ENCODE peak calls at places on chromosomes 2 and 18, in five cellular contexts. J is right atrium auricular region, A is HL-60, C is H9, V is RWPE1. D is an unnamed sample.

GRCh38 chr2:74747411-74748080 is 86.4 kb upstream of the HK2 start:
- DNase-seq in C (no peak), A (no peak), V (peak; percentile 55), J (no peak), D (peak; percentile 95)

GRCh38 chr18:24212939-24213338 is 74.1 kb downstream of the CABYR start:
- DNase-seq in V (peak; percentile 87), J (no peak), A (no peak), C (no peak), D (peak; percentile 77)

GRCh38 chr18:49743296-49743567 is 70.1 kb downstream of the ACAA2 start:
- DNase-seq in J (no peak), C (no peak), V (no peak), A (no peak), D (peak; percentile 35)

GRCh38 chr2:108620656-108621055 is 86.4 kb downstream of the LIMS1 start:
- DNase-seq in A (no peak), C (no peak), J (no peak), V (no peak), D (no peak)

GRCh38 chr18:13629841-13630747 is 96.3 kb downstream of the FAM210A start:
- DNase-seq in V (peak; percentile 78), C (peak; percentile 67), A (peak; percentile 38), J (no peak), D (peak; percentile 75)

GRCh38 chr18:12890964-12891363 is 6.9 kb upstream of the PTPN2 start:
- DNase-seq in V (no peak), C (no peak), J (no peak), A (no peak), D (no peak)

GRCh38 chr2:236718207-236718992 is 148.8 kb downstream of the ACKR3 start:
- DNase-seq in V (peak; percentile 17), C (no peak), J (no peak), A (no peak), D (no peak)

GRCh38 chr2:228535396-228535795 is 353.9 kb upstream of the SPHKAP start:
- DNase-seq in V (no peak), A (no peak), J (no peak), C (no peak), D (no peak)

GRCh38 chr2:217937446-217937845 is 65.3 kb downstream of the TNS1 start:
- DNase-seq in A (no peak), C (no peak), V (no peak), J (no peak), D (no peak)

GRCh38 chr2:27990030-27990590 is 99.6 kb downstream of the BABAM2 start:
- DNase-seq in C (no peak), A (no peak), J (no peak), V (no peak), D (no peak)

GRCh38 chr2:62266433-62267038 is 70.6 kb downstream of the B3GNT2 start:
- DNase-seq in V (no peak), J (no peak), A (no peak), C (peak; percentile 63), D (peak; percentile 49)

GRCh38 chr18:8142932-8143331 is 466.3 kb upstream of the RAB12 start:
- DNase-seq in A (no peak), V (no peak), C (no peak), J (no peak), D (no peak)

GRCh38 chr2:180033993-180034894 is 27.1 kb upstream of the CWC22 start:
- DNase-seq in V (no peak), C (peak; percentile 58), A (no peak), J (no peak), D (no peak)

GRCh38 chr2:241853651-241854341 is 4.9 kb downstream of the PDCD1 start:
- DNase-seq in A (no peak), V (no peak), C (no peak), J (no peak), D (no peak)

GRCh38 chr18:29488617-29489016 is 1311.7 kb upstream of the CDH2 start:
- DNase-seq in J (no peak), C (no peak), A (no peak), V (no peak), D (peak; percentile 1)

GRCh38 chr2:97936199-97936598 is 59.5 kb downstream of the TMEM131 start:
- DNase-seq in A (no peak), V (peak; percentile 28), J (no peak), C (peak; percentile 69), D (no peak)

GRCh38 chr2:88857951-88858406 is 166.5 kb downstream of the RPIA start:
- DNase-seq in A (no peak), V (no peak), C (no peak), J (no peak), D (no peak)

GRCh38 chr2:47017541-47017940 is 101.9 kb upstream of the MCFD2 start:
- DNase-seq in V (no peak), A (no peak), C (no peak), J (no peak), D (no peak)

GRCh38 chr18:59070181-59070912 is 69.3 kb upstream of the SEC11C start:
- DNase-seq in A (peak; percentile 41), V (peak; percentile 49), C (peak; percentile 89), J (peak; percentile 85), D (peak; percentile 91)

GRCh38 chr18:59065684-59066083 is 74.0 kb upstream of the SEC11C start:
- DNase-seq in A (no peak), V (no peak), J (no peak), C (no peak), D (no peak)

GRCh38 chr18:59068672-59069071 is 71.0 kb upstream of the SEC11C start:
- DNase-seq in A (no peak), V (no peak), C (no peak), J (no peak), D (no peak)

GRCh38 chr18:59063912-59064311 is 75.8 kb upstream of the SEC11C start:
- DNase-seq in A (no peak), V (no peak), C (no peak), J (no peak), D (no peak)

DNA sequence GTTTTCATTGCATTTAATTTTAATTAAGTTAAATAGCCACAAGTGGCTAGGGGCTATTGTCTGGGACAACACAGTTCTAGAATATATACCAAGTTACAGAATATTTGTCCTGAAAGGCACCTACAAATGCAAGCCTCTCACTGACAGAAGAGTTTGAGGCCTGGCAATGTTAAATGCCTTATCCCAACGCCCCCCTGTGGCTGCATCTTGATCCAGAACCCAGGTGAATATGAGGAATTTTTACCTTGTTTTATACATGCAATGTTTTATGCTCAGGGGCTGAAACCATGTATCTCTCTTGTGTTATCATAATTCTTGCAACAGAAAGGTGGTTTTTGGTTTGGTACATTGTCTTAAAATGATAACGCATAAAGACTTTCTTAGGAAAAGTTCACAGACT is 71.8 kb upstream of the SEC11C start:
- DNase-seq in J (no peak), A (no peak), V (no peak), C (no peak), D (peak; percentile 38)
- H3K27ac ChIP-seq in J (no peak overlapping the region), A (no peak overlapping the region), V (no peak overlapping the region), C (no peak overlapping the region), D (no peak overlapping the region)

GRCh38 chr2:178315488-178315948 is 121.2 kb downstream of the OSBPL6 start:
- DNase-seq in C (no peak), A (no peak), J (no peak), V (no peak), D (no peak)
- H3K27ac ChIP-seq in C (no peak overlapping the region), A (no peak overlapping the region), J (no peak overlapping the region), V (no peak overlapping the region), D (no peak overlapping the region)

GRCh38 chr2:99406137-99406536 is 68.9 kb downstream of the EIF5B start:
- DNase-seq in V (no peak), C (no peak), A (no peak), J (no peak), D (no peak)
- H3K27ac ChIP-seq in V (no peak overlapping the region), C (no peak overlapping the region), A (no peak overlapping the region), J (no peak overlapping the region), D (no peak overlapping the region)

GRCh38 chr2:80621661-80622060 is 317.1 kb upstream of the LRRTM1 start:
- DNase-seq in J (no peak), A (no peak), V (no peak), C (no peak), D (no peak)

DNA sequence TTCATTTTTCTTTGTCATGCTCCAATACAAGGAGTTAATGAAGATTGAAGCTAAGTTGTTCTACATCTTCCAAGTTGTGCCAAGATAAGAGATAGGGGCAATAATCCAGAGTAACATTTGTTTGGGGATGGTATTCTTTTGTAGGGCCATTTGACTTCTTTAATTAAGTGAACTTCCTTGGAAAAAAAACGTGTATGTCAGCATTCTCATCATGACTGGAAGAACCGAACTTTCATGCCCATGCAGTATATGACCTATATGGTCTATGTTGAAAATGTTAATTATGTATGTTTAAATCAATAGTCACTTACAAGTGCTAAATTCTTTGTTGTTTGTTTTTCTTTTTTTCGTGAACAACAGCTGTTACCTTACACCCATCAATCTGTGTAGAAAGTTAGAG is 319.5 kb upstream of the LRRTM1 start:
- DNase-seq in A (no peak), J (no peak), C (no peak), V (no peak), D (no peak)
- H3K27ac ChIP-seq in A (no peak overlapping the region), J (no peak overlapping the region), C (no peak overlapping the region), V (no peak overlapping the region), D (no peak overlapping the region)

GRCh38 chr2:43344911-43345373 is 118.5 kb upstream of the ZFP36L2 start:
- DNase-seq in V (no peak), C (no peak), A (no peak), J (no peak), D (no peak)
- H3K27ac ChIP-seq in V (no peak overlapping the region), C (no peak overlapping the region), A (no peak overlapping the region), J (peak overlapping the region; percentile 77), D (no peak overlapping the region)

GRCh38 chr2:24411488-24412146 is 51.3 kb upstream of the ITSN2 start:
- DNase-seq in V (no peak), A (no peak), C (no peak), J (no peak), D (no peak)
- H3K27ac ChIP-seq in V (no peak overlapping the region), A (no peak overlapping the region), C (no peak overlapping the region), J (no peak overlapping the region), D (no peak overlapping the region)

GRCh38 chr2:95297639-95298395 is 670 bp downstream of the KCNIP3 start:
- DNase-seq in V (no peak), J (no peak), C (no peak), A (no peak), D (no peak)
- H3K27ac ChIP-seq in V (no peak overlapping the region), J (no peak overlapping the region), C (no peak overlapping the region), A (no peak overlapping the region), D (no peak overlapping the region)

DNA sequence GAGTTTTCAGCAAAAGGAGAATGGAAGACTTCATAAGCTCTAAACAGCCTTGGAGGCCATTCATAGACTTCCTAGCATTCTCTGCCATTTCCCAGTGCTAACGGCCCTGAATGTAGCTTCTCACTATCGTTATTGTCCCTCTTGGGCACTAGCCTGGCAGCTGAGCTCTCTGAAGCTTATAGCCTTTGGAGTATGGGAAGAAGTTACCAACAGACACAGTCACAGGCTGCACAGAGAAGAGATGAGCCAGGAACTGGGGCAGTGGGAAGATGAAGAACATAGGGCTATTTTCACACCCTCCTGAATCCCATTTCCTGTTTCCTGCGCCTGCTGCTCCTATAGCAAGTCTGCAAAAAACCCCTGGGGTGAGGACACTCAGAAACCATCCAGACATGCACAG is 29.1 kb upstream of the EPC2 start:
- DNase-seq in J (no peak), V (no peak), C (peak; percentile 42), A (no peak), D (no peak)
- H3K27ac ChIP-seq in J (peak overlapping the region; percentile 59), V (no peak overlapping the region), C (no peak overlapping the region), A (no peak overlapping the region), D (no peak overlapping the region)

GRCh38 chr18:61308795-61309393 is 24.3 kb upstream of the CDH20 start:
- DNase-seq in C (no peak), J (no peak), V (no peak), A (no peak), D (no peak)
- H3K27ac ChIP-seq in C (no peak overlapping the region), J (no peak overlapping the region), V (no peak overlapping the region), A (no peak overlapping the region), D (no peak overlapping the region)

D was measured in GM23248.